ENCODE peak calls at places on chromosomes 16 and 17, in five cellular contexts. One of them, this sample, is unnamed.
A peak's percentile ranks its signal among the peaks of the same experiment; 100 is the strongest.

GRCh38 chr16:17404903-17405691 is 65.7 kb downstream of the XYLT1 start:
- DNase-seq in K562: no peak
- DNase-seq in A549: no peak
- DNase-seq in GM12878: no peak
- DNase-seq in H1: no peak
- DNase-seq in this sample: no peak

GRCh38 chr17:15451681-15452080 is 15.7 kb downstream of the CDRT4 start:
- DNase-seq in K562: no peak
- DNase-seq in A549: no peak
- DNase-seq in GM12878: no peak
- DNase-seq in H1: no peak
- DNase-seq in this sample: no peak

GRCh38 chr17:14575349-14575966 is 274.6 kb downstream of the HS3ST3B1 start:
- DNase-seq in K562: no peak
- DNase-seq in A549: no peak
- DNase-seq in GM12878: no peak
- DNase-seq in H1: no peak
- DNase-seq in this sample: peak; percentile 28

GRCh38 chr16:73126453-73126853 is 78.5 kb upstream of the ZFHX3 start:
- DNase-seq in K562: no peak
- DNase-seq in A549: no peak
- DNase-seq in GM12878: no peak
- DNase-seq in H1: no peak
- DNase-seq in this sample: peak; percentile 45

GRCh38 chr17:72432143-72432604 is 311.4 kb downstream of the SOX9 start:
- DNase-seq in K562: no peak
- DNase-seq in A549: no peak
- DNase-seq in GM12878: no peak
- DNase-seq in H1: no peak
- DNase-seq in this sample: no peak

GRCh38 chr17:64384253-64385186 is 6.1 kb downstream of the PECAM1 start:
- DNase-seq in K562: no peak
- DNase-seq in A549: no peak
- DNase-seq in GM12878: no peak
- DNase-seq in H1: no peak
- DNase-seq in this sample: peak; percentile 49

GRCh38 chr16:4465977-4466779 is 8.2 kb downstream of the NMRAL1 start:
- DNase-seq in K562: no peak
- DNase-seq in A549: no peak
- DNase-seq in GM12878: no peak
- DNase-seq in H1: no peak
- DNase-seq in this sample: no peak

GRCh38 chr16:24838554-24839266 is 7.1 kb upstream of the SLC5A11 start:
- DNase-seq in K562: peak; percentile 84
- DNase-seq in A549: peak; percentile 37
- DNase-seq in GM12878: no peak
- DNase-seq in H1: no peak
- DNase-seq in this sample: peak; percentile 83

GRCh38 chr17:38498353-38498752 is 70.1 kb downstream of the ARHGAP23 start:
- DNase-seq in K562: no peak
- DNase-seq in A549: no peak
- DNase-seq in GM12878: no peak
- DNase-seq in H1: no peak
- DNase-seq in this sample: no peak

GRCh38 chr16:89801800-89802199 is 14.6 kb downstream of the FANCA start:
- DNase-seq in K562: no peak
- DNase-seq in A549: no peak
- DNase-seq in GM12878: no peak
- DNase-seq in H1: no peak
- DNase-seq in this sample: no peak

GRCh38 chr16:68644715-68645493 is at the start of gene CDH3:
- DNase-seq in K562: peak; percentile 25
- DNase-seq in A549: no peak
- DNase-seq in GM12878: no peak
- DNase-seq in H1: peak; percentile 82
- DNase-seq in this sample: no peak

GRCh38 chr16:58656872-58657271 is 27.2 kb upstream of the CNOT1 start:
- DNase-seq in K562: no peak
- DNase-seq in A549: no peak
- DNase-seq in GM12878: no peak
- DNase-seq in H1: no peak
- DNase-seq in this sample: no peak

GRCh38 chr17:77456951-77457548 is 316.3 kb downstream of the SEC14L1 start:
- DNase-seq in K562: no peak
- DNase-seq in A549: no peak
- DNase-seq in GM12878: no peak
- DNase-seq in H1: no peak
- DNase-seq in this sample: no peak

GRCh38 chr16:53892155-53892554 is 188.2 kb downstream of the FTO start:
- DNase-seq in K562: peak; percentile 49
- DNase-seq in A549: peak; percentile 24
- DNase-seq in GM12878: no peak
- DNase-seq in H1: no peak
- DNase-seq in this sample: peak; percentile 61

GRCh38 chr17:20009052-20009301 is 182 bp upstream of the SPECC1 start:
- DNase-seq in K562: no peak
- DNase-seq in A549: peak; percentile 76
- DNase-seq in GM12878: no peak
- DNase-seq in H1: no peak
- DNase-seq in this sample: no peak

GRCh38 chr16:17705847-17706246 is 235.1 kb upstream of the XYLT1 start:
- DNase-seq in K562: no peak
- DNase-seq in A549: no peak
- DNase-seq in GM12878: no peak
- DNase-seq in H1: no peak
- DNase-seq in this sample: no peak

GRCh38 chr17:6461792-6462524 is 17.7 kb downstream of the PIMREG start:
- DNase-seq in K562: no peak
- DNase-seq in A549: no peak
- DNase-seq in GM12878: no peak
- DNase-seq in H1: no peak
- DNase-seq in this sample: no peak

GRCh38 chr16:84446086-84446485 is 58.4 kb downstream of the MEAK7 start:
- DNase-seq in K562: no peak
- DNase-seq in A549: no peak
- DNase-seq in GM12878: no peak
- DNase-seq in H1: no peak
- DNase-seq in this sample: no peak

GRCh38 chr16:31063843-31064611 is 10.0 kb downstream of the ZNF668 start:
- DNase-seq in K562: no peak
- DNase-seq in A549: no peak
- DNase-seq in GM12878: no peak
- DNase-seq in H1: no peak
- DNase-seq in this sample: no peak

GRCh38 chr17:36992701-36993100 is 43.9 kb downstream of the AATF start:
- DNase-seq in K562: no peak
- DNase-seq in A549: no peak
- DNase-seq in GM12878: no peak
- DNase-seq in H1: no peak
- DNase-seq in this sample: no peak

GRCh38 chr17:69535022-69535570 is 120.6 kb downstream of the MAP2K6 start:
- DNase-seq in K562: no peak
- DNase-seq in A549: no peak
- DNase-seq in GM12878: no peak
- DNase-seq in H1: no peak
- DNase-seq in this sample: no peak

GRCh38 chr17:64032081-64032480 is 11.6 kb upstream of the ICAM2 start:
- DNase-seq in K562: no peak
- DNase-seq in A549: no peak
- DNase-seq in GM12878: no peak
- DNase-seq in H1: no peak
- DNase-seq in this sample: no peak

GRCh38 chr16:20347666-20348364 is 4.7 kb downstream of the UMOD start:
- DNase-seq in K562: peak; percentile 29
- DNase-seq in A549: no peak
- DNase-seq in GM12878: no peak
- DNase-seq in H1: no peak
- DNase-seq in this sample: no peak
- TF ChIP-seq KDM1A in K562: no peak
- TF ChIP-seq KDM1A in A549: no peak
- TF ChIP-seq KDM1A in GM12878: no peak
- TF ChIP-seq KDM1A in H1: no peak
- TF ChIP-seq KDM1A in this sample: no peak

GRCh38 chr17:61579961-61580360 is 11.1 kb downstream of the NACA2 start:
- DNase-seq in K562: no peak
- DNase-seq in A549: no peak
- DNase-seq in GM12878: no peak
- DNase-seq in H1: no peak
- DNase-seq in this sample: peak; percentile 57

GRCh38 chr17:61580502-61580901 is 10.5 kb downstream of the NACA2 start:
- DNase-seq in K562: no peak
- DNase-seq in A549: no peak
- DNase-seq in GM12878: no peak
- DNase-seq in H1: no peak
- DNase-seq in this sample: no peak

GRCh38 chr17:61582593-61582992 is 8.4 kb downstream of the NACA2 start:
- DNase-seq in K562: no peak
- DNase-seq in A549: no peak
- DNase-seq in GM12878: no peak
- DNase-seq in H1: no peak
- DNase-seq in this sample: no peak

GRCh38 chr17:61583242-61583641 is 7.8 kb downstream of the NACA2 start:
- DNase-seq in K562: peak; percentile 33
- DNase-seq in A549: peak; percentile 73
- DNase-seq in GM12878: no peak
- DNase-seq in H1: no peak
- DNase-seq in this sample: peak; percentile 74

DNA sequence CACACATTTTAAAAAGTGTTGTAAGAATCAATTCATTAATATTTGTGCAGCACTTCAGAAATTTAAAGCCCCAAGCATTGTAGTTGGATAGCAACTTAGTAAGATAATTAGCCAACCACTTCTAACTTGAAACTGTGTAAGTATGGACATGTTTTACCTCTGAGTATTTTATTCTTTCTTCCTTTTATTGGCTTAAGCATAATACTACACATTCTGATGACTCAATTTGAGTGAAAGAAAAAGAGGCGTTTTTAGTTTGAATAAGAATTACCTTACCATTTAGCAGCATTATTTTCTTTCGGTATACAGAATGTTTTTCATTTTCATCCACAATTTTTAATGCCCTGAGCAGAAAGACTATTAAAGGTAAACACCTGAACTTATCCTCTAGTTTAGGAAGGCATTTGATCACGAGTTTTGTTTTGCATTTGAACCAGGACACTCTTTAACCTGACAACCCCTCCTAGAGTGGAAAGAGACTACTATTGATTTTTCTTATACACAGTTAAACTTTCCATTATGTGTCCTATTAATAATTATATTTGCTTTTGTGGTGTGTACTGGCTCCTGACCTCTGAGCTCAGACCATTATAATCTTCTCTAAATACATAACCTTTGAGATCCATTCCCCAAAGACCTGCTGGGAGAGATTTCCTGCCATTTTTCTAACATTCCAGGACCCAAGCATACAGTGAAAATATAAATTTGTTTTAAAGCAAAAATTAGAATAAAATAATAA is 9.2 kb downstream of the NACA2 start:
- DNase-seq in K562: no peak
- DNase-seq in A549: no peak
- DNase-seq in GM12878: no peak
- DNase-seq in H1: no peak
- DNase-seq in this sample: peak; percentile 73
- H3K27ac ChIP-seq in K562: no peak overlapping the region
- H3K27ac ChIP-seq in A549: no peak overlapping the region
- H3K27ac ChIP-seq in GM12878: no peak overlapping the region
- H3K27ac ChIP-seq in H1: no peak overlapping the region
- H3K27ac ChIP-seq in this sample: no peak overlapping the region

GRCh38 chr16:86590501-86591144 is 12.3 kb downstream of the FOXL1 start:
- DNase-seq in K562: no peak
- DNase-seq in A549: no peak
- DNase-seq in GM12878: no peak
- DNase-seq in H1: no peak
- DNase-seq in this sample: peak; percentile 32
- TF ChIP-seq CEBPB in K562: no peak
- TF ChIP-seq CEBPB in A549: peak; percentile 82
- TF ChIP-seq CEBPB in GM12878: no peak
- TF ChIP-seq CEBPB in H1: no peak
- TF ChIP-seq CEBPB in this sample: no peak

GRCh38 chr17:42672038-42672437 is 4.8 kb downstream of the PLEKHH3 start:
- DNase-seq in K562: no peak
- DNase-seq in A549: no peak
- DNase-seq in GM12878: no peak
- DNase-seq in H1: no peak
- DNase-seq in this sample: no peak

GRCh38 chr17:42670925-42671657 is 5.7 kb downstream of the PLEKHH3 start:
- DNase-seq in K562: no peak
- DNase-seq in A549: no peak
- DNase-seq in GM12878: no peak
- DNase-seq in H1: no peak
- DNase-seq in this sample: no peak

GRCh38 chr17:42673266-42673884 is 3.4 kb downstream of the PLEKHH3 start:
- DNase-seq in K562: peak; percentile 62
- DNase-seq in A549: no peak
- DNase-seq in GM12878: no peak
- DNase-seq in H1: no peak
- DNase-seq in this sample: no peak

GRCh38 chr17:42669705-42670198 is 7.0 kb downstream of the PLEKHH3 start:
- DNase-seq in K562: no peak
- DNase-seq in A549: no peak
- DNase-seq in GM12878: no peak
- DNase-seq in H1: no peak
- DNase-seq in this sample: no peak

GRCh38 chr17:42670199-42670924 is 6.4 kb downstream of the PLEKHH3 start:
- DNase-seq in K562: peak; percentile 62
- DNase-seq in A549: no peak
- DNase-seq in GM12878: no peak
- DNase-seq in H1: no peak
- DNase-seq in this sample: no peak
- TF ChIP-seq KDM1A in K562: no peak
- TF ChIP-seq KDM1A in A549: no peak
- TF ChIP-seq KDM1A in GM12878: no peak
- TF ChIP-seq KDM1A in H1: no peak
- TF ChIP-seq KDM1A in this sample: no peak

GRCh38 chr17:47850373-47850691 is 631 bp downstream of the SP6 start:
- DNase-seq in K562: no peak
- DNase-seq in A549: no peak
- DNase-seq in GM12878: no peak
- DNase-seq in H1: no peak
- DNase-seq in this sample: no peak
- H3K27ac ChIP-seq in K562: peak overlapping the region; percentile 25
- H3K27ac ChIP-seq in A549: peak overlapping the region; percentile 74
- H3K27ac ChIP-seq in GM12878: no peak overlapping the region
- H3K27ac ChIP-seq in H1: no peak overlapping the region
- H3K27ac ChIP-seq in this sample: no peak overlapping the region

DNA sequence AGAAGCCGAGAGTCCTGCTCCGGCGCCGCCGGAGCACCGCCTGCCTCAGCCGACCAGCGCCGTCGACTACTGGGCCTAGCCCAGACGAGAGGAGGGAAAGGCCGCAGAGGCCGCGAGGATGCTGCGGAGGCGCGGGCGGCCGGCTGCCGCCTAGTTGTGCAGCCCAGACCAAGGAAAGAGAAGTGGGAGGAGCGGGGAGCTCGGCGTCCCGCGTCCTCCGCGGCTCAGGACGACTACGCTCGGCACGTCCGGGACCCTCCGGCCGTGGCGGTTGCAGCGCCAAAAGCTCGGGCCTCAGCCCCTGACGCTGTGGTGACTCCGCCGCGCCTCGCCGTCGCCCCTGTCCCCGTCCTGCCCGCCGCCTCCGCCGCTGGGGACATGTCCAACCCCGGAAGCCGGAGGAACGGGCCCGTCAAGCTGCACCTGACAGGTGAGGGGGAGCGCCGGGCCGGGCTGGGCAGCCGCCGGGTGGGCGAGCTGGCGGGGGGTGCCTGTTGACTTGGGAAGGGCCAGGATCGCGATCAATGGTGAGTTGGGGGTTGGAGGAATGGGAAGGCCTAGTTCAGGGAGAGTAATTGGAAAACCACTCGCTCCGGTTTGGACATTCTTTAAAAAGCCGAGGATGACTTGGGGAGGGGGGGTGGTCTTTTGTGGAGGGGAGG is 37.7 kb downstream of the RNF135 start:
- DNase-seq in K562: no peak
- DNase-seq in A549: no peak
- DNase-seq in GM12878: no peak
- DNase-seq in H1: peak; percentile 9
- DNase-seq in this sample: no peak
- TF ChIP-seq CEBPB in K562: no peak
- TF ChIP-seq CEBPB in A549: no peak
- TF ChIP-seq CEBPB in GM12878: no peak
- TF ChIP-seq CEBPB in H1: no peak
- TF ChIP-seq CEBPB in this sample: no peak